ENCODE peak calls at places on chromosomes 12 and 14, in eight cellular contexts. S, N, L, C, G, I, K and P are unnamed samples.
A peak's percentile ranks its signal among the peaks of the same experiment; 100 is the strongest.

GRCh38 chr14:88016768-88017167 is 11.8 kb downstream of the GPR65 start:
- DNase-seq in S (no peak), N (no peak), L (no peak), C (no peak), G (no peak), I (no peak), K (no peak), P (no peak)

GRCh38 chr14:67567654-67568053 is 32.4 kb downstream of the PIGH start:
- DNase-seq in S (no peak), N (no peak), L (no peak), C (no peak), G (no peak), I (no peak), K (peak; percentile 49), P (no peak)

GRCh38 chr12:81644503-81644902 is 114.6 kb downstream of the PPFIA2 start:
- DNase-seq in S (no peak), N (no peak), L (no peak), C (peak; percentile 30), G (no peak), I (no peak), K (peak; percentile 52), P (no peak)

GRCh38 chr14:89956294-89957009 is 725 bp downstream of the TDP1 start:
- DNase-seq in S (peak; percentile 56), N (peak; percentile 4), L (peak; percentile 96), C (peak; percentile 82), G (peak; percentile 72), I (peak; percentile 87), K (peak; percentile 80), P (peak; percentile 71)

GRCh38 chr12:27537855-27538675 is 14.1 kb downstream of the PPFIBP1 start:
- DNase-seq in S (no peak), N (no peak), L (no peak), C (no peak), G (no peak), I (no peak), K (no peak), P (no peak)

GRCh38 chr12:65930114-65930828 is 106.0 kb downstream of the HMGA2 start:
- DNase-seq in S (no peak), N (no peak), L (no peak), C (no peak), G (no peak), I (no peak), K (no peak), P (no peak)

GRCh38 chr12:22994276-22994675 is 369.3 kb downstream of the ETNK1 start:
- DNase-seq in S (no peak), N (no peak), L (no peak), C (no peak), G (no peak), I (no peak), K (no peak), P (no peak)

GRCh38 chr12:58557156-58557555 is 363.1 kb downstream of the LRIG3 start:
- DNase-seq in S (no peak), N (no peak), L (peak; percentile 66), C (no peak), G (no peak), I (no peak), K (peak; percentile 13), P (no peak)

GRCh38 chr12:43132291-43132690 is 419.7 kb downstream of the ADAMTS20 start:
- DNase-seq in S (no peak), N (no peak), L (no peak), C (no peak), G (no peak), I (no peak), K (no peak), P (no peak)

GRCh38 chr12:113462117-113462774 is 9.4 kb downstream of the LHX5 start:
- DNase-seq in S (peak; percentile 62), N (peak; percentile 42), L (peak; percentile 56), C (peak; percentile 39), G (peak; percentile 61), I (peak; percentile 91), K (peak; percentile 87), P (peak; percentile 29)

GRCh38 chr14:36660736-36661505 is 739 bp upstream of the PAX9 start:
- DNase-seq in S (no peak), N (no peak), L (no peak), C (no peak), G (no peak), I (peak; percentile 44), K (no peak), P (no peak)

GRCh38 chr12:50637870-50638481 is 125.9 kb upstream of the ATF1 start:
- DNase-seq in S (no peak), N (no peak), L (peak; percentile 20), C (peak; percentile 43), G (peak; percentile 52), I (no peak), K (peak; percentile 63), P (no peak)

GRCh38 chr14:89455412-89455811 is 38.4 kb upstream of the FOXN3 start:
- DNase-seq in S (no peak), N (no peak), L (no peak), C (no peak), G (no peak), I (no peak), K (peak; percentile 79), P (no peak)

GRCh38 chr12:57173089-57173488 is 25.7 kb upstream of the LRP1-AS start:
- DNase-seq in S (no peak), N (no peak), L (no peak), C (no peak), G (no peak), I (no peak), K (peak; percentile 51), P (no peak)

GRCh38 chr14:70594461-70594860 is 6.0 kb downstream of the MED6 start:
- DNase-seq in S (no peak), N (no peak), L (no peak), C (no peak), G (no peak), I (peak; percentile 60), K (no peak), P (no peak)

GRCh38 chr14:58732387-58732786 is 94.6 kb downstream of the DACT1 start:
- DNase-seq in S (no peak), N (no peak), L (no peak), C (no peak), G (no peak), I (no peak), K (no peak), P (no peak)

GRCh38 chr14:68549057-68549421 is 243.8 kb downstream of the ZFP36L1 start:
- DNase-seq in S (no peak), N (no peak), L (peak; percentile 70), C (no peak), G (no peak), I (no peak), K (no peak), P (no peak)

GRCh38 chr12:40775681-40776080 is 83.4 kb downstream of the CNTN1 start:
- DNase-seq in S (no peak), N (no peak), L (no peak), C (no peak), G (no peak), I (no peak), K (no peak), P (no peak)

GRCh38 chr14:68248481-68249255 is 429.1 kb downstream of the RAD51B start:
- DNase-seq in S (no peak), N (no peak), L (no peak), C (peak; percentile 39), G (peak; percentile 61), I (peak; percentile 80), K (peak; percentile 74), P (no peak)

GRCh38 chr14:56125772-56126411 is 7.7 kb downstream of the PELI2 start:
- DNase-seq in S (no peak), N (no peak), L (no peak), C (no peak), G (no peak), I (no peak), K (no peak), P (no peak)

GRCh38 chr14:90495357-90496276 is 98.8 kb downstream of the CALM1 start:
- DNase-seq in S (peak; percentile 31), N (no peak), L (peak; percentile 66), C (peak; percentile 26), G (peak; percentile 45), I (no peak), K (peak; percentile 90), P (peak; percentile 44)

GRCh38 chr12:104896146-104896545 is 61.9 kb downstream of the SLC41A2 start:
- DNase-seq in S (no peak), N (no peak), L (no peak), C (no peak), G (no peak), I (no peak), K (no peak), P (no peak)

GRCh38 chr12:103561174-103561573 is 25.9 kb upstream of the STAB2 start:
- DNase-seq in S (no peak), N (no peak), L (peak; percentile 13), C (no peak), G (no peak), I (no peak), K (no peak), P (no peak)

GRCh38 chr14:101025656-101026055 is 122.1 kb upstream of the RTL1 start:
- DNase-seq in S (no peak), N (no peak), L (no peak), C (no peak), G (no peak), I (peak; percentile 66), K (no peak), P (no peak)

GRCh38 chr14:72666610-72667009 is 227.3 kb downstream of the DPF3 start:
- DNase-seq in S (no peak), N (no peak), L (peak; percentile 71), C (no peak), G (no peak), I (no peak), K (no peak), P (no peak)

GRCh38 chr12:50661300-50662120 is 102.4 kb upstream of the ATF1 start:
- DNase-seq in S (no peak), N (no peak), L (no peak), C (no peak), G (no peak), I (no peak), K (no peak), P (no peak)

GRCh38 chr12:123905319-123905925 is 67.2 kb downstream of the CCDC92 start:
- DNase-seq in S (peak; percentile 48), N (no peak), L (peak; percentile 76), C (peak; percentile 52), G (peak; percentile 31), I (no peak), K (peak; percentile 71), P (peak; percentile 52)